ENCODE peak calls at places on chromosomes 5 and 9, in eight cellular contexts. I, R, Y, X, O, G, L and W are unnamed samples.

GRCh38 chr9:27117489-27118135 is 8.6 kb downstream of the TEK start:
- DNase-seq in I (peak; percentile 54), R (peak; percentile 62), Y (no peak), X (peak; percentile 77), O (no peak), G (no peak), L (no peak), W (peak; percentile 78)

GRCh38 chr5:34804913-34805312 is 34.1 kb upstream of the TTC23L start:
- DNase-seq in I (no peak), R (no peak), Y (no peak), X (no peak), O (no peak), G (no peak), L (no peak), W (no peak)

GRCh38 chr5:74934949-74935751 is 69.0 kb upstream of the FAM169A start:
- DNase-seq in I (no peak), R (peak; percentile 8), Y (no peak), X (no peak), O (no peak), G (no peak), L (no peak), W (no peak)

GRCh38 chr5:149735066-149735465 is 5.0 kb downstream of the PPARGC1B start:
- DNase-seq in I (peak; percentile 49), R (no peak), Y (no peak), X (no peak), O (no peak), G (no peak), L (no peak), W (no peak)

GRCh38 chr5:72510610-72511121 is 3.5 kb upstream of the ZNF366 start:
- DNase-seq in I (peak; percentile 42), R (no peak), Y (no peak), X (peak; percentile 25), O (no peak), G (peak; percentile 49), L (no peak), W (no peak)

GRCh38 chr9:36928670-36929349 is 105.3 kb downstream of the PAX5 start:
- DNase-seq in I (no peak), R (no peak), Y (no peak), X (no peak), O (no peak), G (no peak), L (no peak), W (no peak)

GRCh38 chr9:90455316-90455715 is 187.3 kb downstream of the DIRAS2 start:
- DNase-seq in I (no peak), R (no peak), Y (no peak), X (no peak), O (no peak), G (no peak), L (no peak), W (no peak)

GRCh38 chr5:143791848-143792701 is 19.9 kb upstream of the HMHB1 start:
- DNase-seq in I (no peak), R (no peak), Y (no peak), X (no peak), O (no peak), G (no peak), L (no peak), W (no peak)

GRCh38 chr9:125460883-125461475 is 199.4 kb downstream of the GAPVD1 start:
- DNase-seq in I (no peak), R (no peak), Y (no peak), X (no peak), O (no peak), G (peak; percentile 76), L (no peak), W (no peak)

GRCh38 chr9:130887494-130888144 is 9.0 kb downstream of the QRFP start:
- DNase-seq in I (no peak), R (no peak), Y (no peak), X (no peak), O (no peak), G (no peak), L (no peak), W (no peak)

GRCh38 chr5:160133071-160133917 is 14.0 kb upstream of the PWWP2A start:
- DNase-seq in I (peak; percentile 70), R (peak; percentile 8), Y (peak; percentile 54), X (peak; percentile 39), O (no peak), G (peak; percentile 27), L (no peak), W (peak; percentile 75)

GRCh38 chr5:172090976-172091547 is 84.6 kb upstream of the FBXW11 start:
- DNase-seq in I (no peak), R (no peak), Y (no peak), X (no peak), O (no peak), G (no peak), L (no peak), W (peak; percentile 28)

GRCh38 chr5:180084638-180085561 is 13.3 kb upstream of the RNF130 start:
- DNase-seq in I (no peak), R (no peak), Y (no peak), X (no peak), O (no peak), G (no peak), L (no peak), W (no peak)

GRCh38 chr5:73266925-73267775 is 94.2 kb downstream of the TMEM174 start:
- DNase-seq in I (no peak), R (no peak), Y (no peak), X (no peak), O (no peak), G (no peak), L (no peak), W (no peak)

GRCh38 chr9:70602364-70603019 is 188.0 kb upstream of the KLF9 start:
- DNase-seq in I (peak; percentile 61), R (peak; percentile 49), Y (peak; percentile 40), X (peak; percentile 50), O (no peak), G (peak; percentile 64), L (no peak), W (no peak)

GRCh38 chr5:67149933-67150523 is 46.6 kb downstream of the CD180 start:
- DNase-seq in I (no peak), R (no peak), Y (no peak), X (no peak), O (no peak), G (no peak), L (no peak), W (no peak)
- TF ChIP-seq CTCF in I (peak; percentile 28), R (no peak), Y (peak; percentile 62), X (peak; percentile 66), O (no peak), G (peak; percentile 51), L (peak; percentile 17), W (no peak)

DNA sequence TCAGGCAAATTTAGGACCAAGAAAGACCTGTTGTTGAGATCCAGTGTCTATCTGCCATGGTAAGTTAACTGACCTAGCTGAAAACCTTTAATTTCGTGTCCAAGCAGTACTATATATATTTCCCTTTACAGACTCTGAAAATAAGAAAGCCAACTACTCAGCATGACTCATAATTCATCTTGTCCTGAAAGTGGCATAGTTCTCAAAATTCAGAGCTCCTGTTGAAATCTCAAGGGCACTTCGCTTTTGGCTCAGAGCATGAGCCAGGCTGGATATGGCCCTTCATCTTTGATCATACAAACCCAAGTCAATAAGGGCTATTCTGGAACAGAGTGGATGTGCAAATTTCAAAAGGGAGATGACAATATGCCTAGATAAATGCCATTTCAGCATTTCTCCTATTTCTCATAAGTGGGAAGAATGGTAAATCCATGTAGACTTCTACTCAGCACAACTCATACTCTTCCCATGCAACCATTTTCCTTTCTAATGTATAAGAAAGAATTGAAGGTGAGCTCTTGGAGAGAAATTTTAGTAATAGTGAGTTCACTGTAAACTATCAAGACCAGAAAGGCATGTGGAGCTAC is 567.9 kb upstream of the DAB2 start:
- DNase-seq in I (no peak), R (no peak), Y (no peak), X (no peak), O (no peak), G (no peak), L (no peak), W (no peak)
- TF ChIP-seq CTCF in I (no peak), R (no peak), Y (no peak), X (no peak), O (no peak), G (no peak), L (no peak), W (no peak)

GRCh38 chr5:122896598-122897282 is 51.3 kb downstream of the SNX24 start:
- DNase-seq in I (no peak), R (no peak), Y (no peak), X (no peak), O (no peak), G (no peak), L (no peak), W (no peak)

GRCh38 chr5:122897283-122897602 is 51.8 kb downstream of the SNX24 start:
- DNase-seq in I (no peak), R (no peak), Y (no peak), X (no peak), O (no peak), G (no peak), L (no peak), W (no peak)

GRCh38 chr5:122895141-122895540 is 49.7 kb downstream of the SNX24 start:
- DNase-seq in I (no peak), R (no peak), Y (no peak), X (no peak), O (no peak), G (no peak), L (no peak), W (no peak)
- TF ChIP-seq CTCF in I (no peak), R (no peak), Y (no peak), X (no peak), O (no peak), G (no peak), L (no peak), W (no peak)

DNA sequence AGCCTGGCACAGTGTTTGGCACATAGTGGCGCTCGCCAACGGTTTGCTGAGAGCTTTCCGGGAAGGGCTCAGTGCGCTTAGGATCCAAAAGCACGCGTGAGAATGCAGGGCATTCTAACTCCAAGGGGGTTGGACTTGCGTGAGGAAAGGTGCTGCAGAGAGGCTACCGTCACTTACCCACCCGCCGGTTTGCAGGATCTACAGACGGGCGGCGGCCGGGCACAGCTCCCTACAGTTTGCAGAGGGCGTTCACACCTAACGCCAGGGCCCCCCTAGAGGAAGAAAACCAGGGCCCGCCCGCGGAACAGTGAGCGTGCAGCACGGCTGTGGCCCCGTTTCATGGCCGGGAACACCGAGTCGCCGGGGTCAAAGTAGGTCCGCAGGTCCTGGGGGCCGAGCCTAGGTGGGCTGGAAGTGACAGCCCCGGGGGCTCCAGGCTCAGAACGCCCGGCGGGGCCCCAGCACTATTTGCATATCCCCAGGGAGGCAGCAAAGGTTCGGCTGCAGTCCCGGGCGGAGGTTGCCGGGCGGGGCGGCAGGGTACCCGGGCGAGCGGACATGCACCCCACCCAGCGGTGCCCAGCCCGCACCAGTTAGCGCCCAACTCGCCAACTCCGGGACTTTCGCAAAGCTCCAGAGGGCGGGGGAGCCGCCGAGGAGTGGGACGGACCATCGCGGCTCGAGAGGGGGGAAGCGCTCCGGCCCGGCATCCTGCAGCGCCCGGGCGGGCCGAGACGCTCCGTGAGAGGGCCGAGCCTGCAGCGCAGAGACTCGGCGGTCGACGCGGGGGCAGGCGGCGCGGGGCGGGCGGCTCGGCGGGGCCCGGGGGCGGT is 498 bp upstream of the GALNT10 start:
- DNase-seq in I (peak; percentile 76), R (peak; percentile 69), Y (peak; percentile 67), X (peak; percentile 88), O (peak; percentile 85), G (peak; percentile 75), L (peak; percentile 58), W (peak; percentile 91)
- TF ChIP-seq CTCF in I (no peak), R (peak; percentile 22), Y (peak; percentile 50), X (peak; percentile 65), O (peak; percentile 32), G (peak; percentile 44), L (peak; percentile 15), W (no peak)

GRCh38 chr9:136324501-136325300 is 2.6 kb upstream of the GPSM1 start:
- DNase-seq in I (no peak), R (no peak), Y (no peak), X (no peak), O (no peak), G (no peak), L (no peak), W (no peak)
- TF ChIP-seq CTCF in I (no peak), R (no peak), Y (peak; percentile 14), X (peak; percentile 30), O (no peak), G (no peak), L (no peak), W (no peak)